ENCODE peak calls at places on chromosomes 6 and 20, in eight cellular contexts. T, R, W, P, J, O, G and N are unnamed samples.

GRCh38 chr20:52768649-52769048 is 203.5 kb upstream of the TSHZ2 start:
- DNase-seq in P (no peak), G (no peak), W (no peak), O (peak), T (no peak), J (no peak), R (no peak), N (no peak)

GRCh38 chr20:19947611-19948264 is 69.4 kb upstream of the NAA20 start:
- DNase-seq in G (no peak), W (no peak), P (no peak), R (no peak), O (peak), T (no peak), J (no peak), N (no peak)

GRCh38 chr6:118509009-118509617 is 39.0 kb upstream of the PLN start:
- DNase-seq in G (no peak), T (no peak), P (peak), O (peak), R (no peak), J (no peak), W (peak), N (peak)

GRCh38 chr6:1635305-1636010 is 25.7 kb downstream of the FOXC1 start:
- DNase-seq in G (no peak), W (no peak), P (no peak), T (no peak), J (no peak), R (no peak), O (no peak), N (no peak)

GRCh38 chr6:52227495-52227894 is 16.8 kb downstream of the IL17F start:
- DNase-seq in P (no peak), W (no peak), O (peak), J (peak), G (no peak), R (no peak), T (peak), N (no peak)

GRCh38 chr6:71965404-71965803 is 79.1 kb downstream of the RIMS1 start:
- DNase-seq in O (no peak), R (no peak), G (no peak), T (no peak), J (no peak), W (no peak), P (peak), N (no peak)

GRCh38 chr6:159830481-159831372 is 30.7 kb downstream of the PNLDC1 start:
- DNase-seq in J (no peak), R (no peak), G (no peak), P (no peak), O (no peak), W (no peak), T (no peak), N (no peak)

GRCh38 chr6:55069132-55069781 is 105.1 kb upstream of the HCRTR2 start:
- DNase-seq in G (no peak), P (peak), R (no peak), T (no peak), J (no peak), W (peak), O (peak), N (no peak)

GRCh38 chr6:21278078-21278790 is 315.3 kb upstream of the SOX4 start:
- DNase-seq in O (peak), T (no peak), W (no peak), P (no peak), R (no peak), G (no peak), J (no peak), N (no peak)

GRCh38 chr6:133326584-133326983 is 85.4 kb downstream of the EYA4 start:
- DNase-seq in R (no peak), J (no peak), T (no peak), P (no peak), W (no peak), G (no peak), O (no peak), N (no peak)

GRCh38 chr6:112251170-112251945 is 3.0 kb downstream of the LAMA4 start:
- DNase-seq in P (no peak), T (no peak), J (no peak), O (peak), W (no peak), R (no peak), G (no peak), N (peak)

GRCh38 chr20:1267809-1268374 is 1.8 kb downstream of the SNPH start:
- DNase-seq in P (no peak), J (no peak), W (no peak), G (no peak), O (no peak), R (no peak), T (no peak), N (no peak)

GRCh38 chr6:45184040-45184439 is 144.1 kb upstream of the RUNX2 start:
- DNase-seq in P (no peak), R (no peak), J (no peak), W (no peak), G (no peak), T (no peak), O (no peak), N (no peak)

GRCh38 chr6:2396856-2397640 is 151.6 kb upstream of the GMDS start:
- DNase-seq in W (no peak), O (peak), G (no peak), T (no peak), P (no peak), R (no peak), J (no peak), N (no peak)

GRCh38 chr6:45921703-45922270 is 93.9 kb downstream of the CLIC5 start:
- DNase-seq in W (no peak), P (no peak), O (peak), G (no peak), T (no peak), R (no peak), J (no peak), N (no peak)

GRCh38 chr6:161984707-161985106 is 710.8 kb upstream of the AGPAT4 start:
- DNase-seq in T (no peak), J (no peak), G (no peak), O (peak), W (no peak), R (no peak), P (no peak), N (no peak)

GRCh38 chr6:12138377-12138776 is 126.3 kb downstream of the HIVEP1 start:
- DNase-seq in W (no peak), R (peak), G (no peak), J (no peak), O (no peak), T (no peak), P (no peak), N (no peak)

GRCh38 chr20:38973546-38974120 is 11.5 kb downstream of the DHX35 start:
- DNase-seq in J (no peak), O (peak), P (no peak), T (no peak), R (no peak), G (no peak), W (no peak), N (no peak)

GRCh38 chr20:23047001-23047737 is 2.3 kb downstream of the THBD start:
- DNase-seq in T (no peak), P (peak), R (no peak), J (no peak), W (no peak), O (no peak), G (no peak), N (no peak)

GRCh38 chr6:107778242-107778641 is 45.9 kb downstream of the SCML4 start:
- DNase-seq in G (no peak), T (no peak), J (no peak), O (no peak), W (no peak), P (no peak), R (no peak), N (no peak)